ENCODE peak calls at places on chromosomes 3 and 15, in ten cellular contexts. Z is IMR-90, D is astrocyte of the spinal cord, V is spleen, H is osteoblast, F is GM23338, K is A549, T is lower leg skin, A is MM.1S, G is fibroblast of lung. J is an unnamed sample.

GRCh38 chr15:100167884-100168375 is 173.8 kb downstream of the ADAMTS17 start:
- DNase-seq in Z (no peak), D (no peak), V (no peak), H (no peak), F (no peak), K (no peak), T (no peak), A (no peak), G (no peak), J (no peak)

GRCh38 chr3:115470254-115470653 is 153.1 kb upstream of the GAP43 start:
- DNase-seq in Z (no peak), D (no peak), V (no peak), H (no peak), F (no peak), K (no peak), T (no peak), A (no peak), G (no peak), J (no peak)

GRCh38 chr15:89395461-89395875 is 60.8 kb upstream of the POLG start:
- DNase-seq in Z (no peak), D (no peak), V (peak), H (no peak), F (no peak), K (no peak), T (no peak), A (no peak), G (no peak), J (no peak)

GRCh38 chr3:10366681-10367101 is 45.8 kb upstream of the SEC13 start:
- DNase-seq in Z (peak), D (peak), V (no peak), H (peak), F (peak), K (peak), T (no peak), A (no peak), G (peak), J (peak)

GRCh38 chr15:57662802-57663201 is 43.7 kb upstream of the POLR2M start:
- DNase-seq in Z (no peak), D (no peak), V (no peak), H (no peak), F (no peak), K (no peak), T (no peak), A (no peak), G (no peak), J (no peak)

GRCh38 chr3:94082412-94082937 is 19.6 kb downstream of the NSUN3 start:
- DNase-seq in Z (no peak), D (no peak), V (no peak), H (peak), F (no peak), K (no peak), T (no peak), A (no peak), G (peak), J (no peak)

GRCh38 chr15:81155375-81156218 is 21.5 kb downstream of the CFAP161 start:
- DNase-seq in Z (peak), D (peak), V (no peak), H (no peak), F (peak), K (peak), T (peak), A (peak), G (peak), J (peak)

GRCh38 chr15:29674661-29675533 is 147.4 kb downstream of the TJP1 start:
- DNase-seq in Z (peak), D (peak), V (peak), H (peak), F (peak), K (peak), T (no peak), A (no peak), G (peak), J (no peak)

GRCh38 chr15:29018406-29018805 is 132.6 kb downstream of the APBA2 start:
- DNase-seq in Z (no peak), D (no peak), V (no peak), H (no peak), F (peak), K (no peak), T (no peak), A (no peak), G (no peak), J (no peak)

GRCh38 chr3:45568848-45569247 is 25.7 kb upstream of the LIMD1 start:
- DNase-seq in Z (no peak), D (no peak), V (no peak), H (no peak), F (no peak), K (no peak), T (no peak), A (peak), G (no peak), J (no peak)

GRCh38 chr15:81095690-81096365 is 38.2 kb upstream of the CFAP161 start:
- DNase-seq in Z (no peak), D (no peak), V (no peak), H (no peak), F (no peak), K (no peak), T (no peak), A (peak), G (no peak), J (no peak)

GRCh38 chr3:138184994-138185393 is 2.1 kb upstream of the ARMC8 start:
- DNase-seq in Z (peak), D (no peak), V (no peak), H (no peak), F (no peak), K (no peak), T (no peak), A (no peak), G (no peak), J (no peak)

GRCh38 chr3:38038447-38038911 is 529 bp upstream of the DLEC1 start:
- DNase-seq in Z (no peak), D (no peak), V (no peak), H (no peak), F (no peak), K (no peak), T (no peak), A (no peak), G (peak), J (no peak)
- H3K4me3 ChIP-seq in Z (no peak), D (no peak), V (no peak), H (peak), F (peak), K (no peak), T (no peak), A (peak), G (no peak), J (no peak)

DNA sequence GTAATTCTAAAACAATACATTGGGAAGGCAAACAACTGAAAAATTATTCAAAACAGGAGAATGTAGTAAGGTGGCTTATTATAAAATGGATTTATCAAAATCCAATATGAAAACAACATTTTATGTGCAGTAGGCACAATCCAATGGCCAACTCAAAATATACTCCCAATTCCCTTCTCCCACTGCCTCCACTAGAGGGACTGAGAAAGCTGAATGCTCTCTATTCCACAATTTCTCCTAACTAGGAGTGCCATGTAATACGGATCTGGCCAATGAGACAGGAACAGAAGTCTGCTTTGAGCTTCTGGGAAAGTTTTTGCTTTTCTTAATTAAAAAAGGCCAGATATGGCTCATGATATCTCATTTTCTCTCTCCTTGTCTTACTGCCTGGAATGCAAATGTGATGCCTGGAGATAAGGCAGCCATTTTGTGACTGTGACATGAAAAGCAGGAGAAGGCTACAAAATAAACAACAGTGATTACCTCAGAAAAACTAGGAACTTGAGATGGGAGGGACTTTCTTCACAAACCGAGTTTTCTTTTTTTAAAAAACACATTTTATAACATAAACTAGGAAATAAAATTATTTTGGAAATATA is 18.8 kb upstream of the VGLL4 start:
- DNase-seq in Z (no peak), D (peak), V (no peak), H (peak), F (peak), K (peak), T (no peak), A (no peak), G (peak), J (peak)
- TF ChIP-seq CTCF in Z (peak), D (peak), V (peak), H (peak), F (peak), K (peak), T (no peak), A (peak), G (peak), J (peak)

GRCh38 chr3:12907296-12907695 is 65.9 kb upstream of the RPL32 start:
- DNase-seq in Z (no peak), D (no peak), V (no peak), H (peak), F (no peak), K (no peak), T (no peak), A (no peak), G (no peak), J (no peak)

GRCh38 chr3:12908136-12908730 is 66.9 kb upstream of the RPL32 start:
- DNase-seq in Z (no peak), D (no peak), V (no peak), H (no peak), F (no peak), K (no peak), T (no peak), A (no peak), G (no peak), J (no peak)

GRCh38 chr3:12909710-12910109 is 68.3 kb upstream of the RPL32 start:
- DNase-seq in Z (no peak), D (no peak), V (no peak), H (no peak), F (no peak), K (no peak), T (no peak), A (no peak), G (no peak), J (no peak)

GRCh38 chr3:12907729-12908128 is 66.4 kb upstream of the RPL32 start:
- DNase-seq in Z (no peak), D (no peak), V (no peak), H (no peak), F (peak), K (no peak), T (no peak), A (no peak), G (no peak), J (no peak)

DNA sequence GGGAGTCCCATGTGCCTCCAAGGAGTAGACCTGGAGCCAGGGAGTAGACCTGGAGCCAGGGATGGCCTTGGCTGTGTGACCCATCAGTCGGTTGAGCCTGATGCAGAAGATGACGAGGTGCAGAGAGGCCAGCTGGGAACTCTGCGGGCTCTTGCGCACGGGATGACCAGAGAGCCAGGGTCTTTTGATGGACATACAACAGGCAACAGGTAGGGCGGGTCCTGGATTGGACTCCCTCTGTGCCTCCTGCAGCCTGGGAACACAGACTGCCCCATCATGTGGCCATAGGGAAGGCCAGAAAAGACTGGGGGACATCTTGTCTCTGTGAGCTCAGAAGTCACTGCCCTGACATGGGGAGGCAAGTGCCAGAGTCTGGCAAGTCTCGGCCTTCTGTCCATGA is 67.5 kb upstream of the RPL32 start:
- DNase-seq in Z (no peak), D (no peak), V (no peak), H (no peak), F (no peak), K (no peak), T (no peak), A (no peak), G (no peak), J (no peak)
- H3K4me3 ChIP-seq in Z (no peak), D (no peak), V (no peak), H (no peak), F (no peak), K (no peak), T (no peak), A (no peak), G (no peak), J (no peak)

GRCh38 chr15:59501531-59502113 is 63.6 kb downstream of the FAM81A start:
- DNase-seq in Z (peak), D (peak), V (no peak), H (peak), F (peak), K (peak), T (no peak), A (peak), G (peak), J (peak)
- TF ChIP-seq CTCF in Z (peak), D (peak), V (peak), H (peak), F (peak), K (peak), T (no peak), A (peak), G (peak), J (peak)

GRCh38 chr3:183515968-183516851 is 39.3 kb downstream of the KLHL6 start:
- DNase-seq in Z (no peak), D (no peak), V (no peak), H (no peak), F (peak), K (no peak), T (no peak), A (peak), G (no peak), J (no peak)
- H3K4me3 ChIP-seq in Z (no peak), D (no peak), V (no peak), H (no peak), F (no peak), K (no peak), T (no peak), A (peak), G (no peak), J (no peak)

J was measured in AG10803.